ENCODE peak calls at places on chromosomes 7 and 10, in five cellular contexts. One of them, this sample, is unnamed. For H3K4me1, the result is how much of the 10 kb centered on the place peaks cover.

GRCh38 chr7:47967123-47967522 is 12.3 kb downstream of the HUS1 start:
- DNase-seq in HCT116: no peak
- DNase-seq in effector memory CD4-positive, alpha-beta T cell: no peak
- DNase-seq in heart left ventricle: no peak
- DNase-seq in right lobe of liver: no peak
- DNase-seq in this sample: no peak

GRCh38 chr10:76839276-76839675 is 798.3 kb downstream of the KCNMA1 start:
- DNase-seq in HCT116: no peak
- DNase-seq in effector memory CD4-positive, alpha-beta T cell: no peak
- DNase-seq in heart left ventricle: no peak
- DNase-seq in right lobe of liver: no peak
- DNase-seq in this sample: no peak

GRCh38 chr10:129472696-129473555 is 5.9 kb downstream of the MGMT start:
- DNase-seq in HCT116: no peak
- DNase-seq in effector memory CD4-positive, alpha-beta T cell: no peak
- DNase-seq in heart left ventricle: no peak
- DNase-seq in right lobe of liver: no peak
- DNase-seq in this sample: no peak

GRCh38 chr10:79490400-79491081 is 21.8 kb upstream of the EIF5AL1 start:
- DNase-seq in HCT116: no peak
- DNase-seq in effector memory CD4-positive, alpha-beta T cell: no peak
- DNase-seq in heart left ventricle: peak
- DNase-seq in right lobe of liver: no peak
- DNase-seq in this sample: no peak

GRCh38 chr7:54349259-54349658 is 192.9 kb upstream of the VSTM2A start:
- DNase-seq in HCT116: no peak
- DNase-seq in effector memory CD4-positive, alpha-beta T cell: no peak
- DNase-seq in heart left ventricle: no peak
- DNase-seq in right lobe of liver: no peak
- DNase-seq in this sample: no peak

GRCh38 chr10:26593896-26594295 is 103.6 kb upstream of the PDSS1 start:
- DNase-seq in HCT116: no peak
- DNase-seq in effector memory CD4-positive, alpha-beta T cell: no peak
- DNase-seq in heart left ventricle: no peak
- DNase-seq in right lobe of liver: no peak
- DNase-seq in this sample: no peak

GRCh38 chr7:25894902-25895791 is 256.9 kb upstream of the NFE2L3 start:
- DNase-seq in HCT116: peak
- DNase-seq in effector memory CD4-positive, alpha-beta T cell: peak
- DNase-seq in heart left ventricle: peak
- DNase-seq in right lobe of liver: peak
- DNase-seq in this sample: peak

GRCh38 chr10:44978570-44979280 is at the start of gene DEPP1:
- DNase-seq in HCT116: peak
- DNase-seq in effector memory CD4-positive, alpha-beta T cell: no peak
- DNase-seq in heart left ventricle: peak
- DNase-seq in right lobe of liver: peak
- DNase-seq in this sample: peak

GRCh38 chr7:964401-965231 is 10.1 kb upstream of the ADAP1 start:
- DNase-seq in HCT116: no peak
- DNase-seq in effector memory CD4-positive, alpha-beta T cell: no peak
- DNase-seq in heart left ventricle: peak
- DNase-seq in right lobe of liver: peak
- DNase-seq in this sample: peak

GRCh38 chr7:74403521-74404387 is 50.0 kb upstream of the GTF2IRD1 start:
- DNase-seq in HCT116: no peak
- DNase-seq in effector memory CD4-positive, alpha-beta T cell: no peak
- DNase-seq in heart left ventricle: no peak
- DNase-seq in right lobe of liver: no peak
- DNase-seq in this sample: no peak

GRCh38 chr10:79929409-79929904 is 19.4 kb downstream of the SFTPD start:
- DNase-seq in HCT116: peak
- DNase-seq in effector memory CD4-positive, alpha-beta T cell: peak
- DNase-seq in heart left ventricle: peak
- DNase-seq in right lobe of liver: peak
- DNase-seq in this sample: no peak

GRCh38 chr7:156823441-156823840 is 69.5 kb downstream of the LMBR1 start:
- DNase-seq in HCT116: no peak
- DNase-seq in effector memory CD4-positive, alpha-beta T cell: no peak
- DNase-seq in heart left ventricle: no peak
- DNase-seq in right lobe of liver: no peak
- DNase-seq in this sample: no peak

GRCh38 chr10:110923856-110924493 is 4.6 kb downstream of the SHOC2 start:
- DNase-seq in HCT116: no peak
- DNase-seq in effector memory CD4-positive, alpha-beta T cell: no peak
- DNase-seq in heart left ventricle: no peak
- DNase-seq in right lobe of liver: no peak
- DNase-seq in this sample: no peak
- H3K4me1 ChIP-seq in HCT116: under half
- H3K4me1 ChIP-seq in effector memory CD4-positive, alpha-beta T cell: under half
- H3K4me1 ChIP-seq in heart left ventricle: under half
- H3K4me1 ChIP-seq in right lobe of liver: under half
- H3K4me1 ChIP-seq in this sample: under half

GRCh38 chr7:28684729-28685211 is 272.5 kb downstream of the CREB5 start:
- DNase-seq in HCT116: no peak
- DNase-seq in effector memory CD4-positive, alpha-beta T cell: no peak
- DNase-seq in heart left ventricle: no peak
- DNase-seq in right lobe of liver: no peak
- DNase-seq in this sample: no peak
- H3K27ac ChIP-seq in HCT116: no peak
- H3K27ac ChIP-seq in effector memory CD4-positive, alpha-beta T cell: no peak
- H3K27ac ChIP-seq in heart left ventricle: no peak
- H3K27ac ChIP-seq in right lobe of liver: peak
- H3K27ac ChIP-seq in this sample: peak

GRCh38 chr10:59877191-59877671 is 29.1 kb downstream of the CCDC6 start:
- DNase-seq in HCT116: no peak
- DNase-seq in effector memory CD4-positive, alpha-beta T cell: no peak
- DNase-seq in heart left ventricle: no peak
- DNase-seq in right lobe of liver: no peak
- DNase-seq in this sample: no peak
- H3K4me1 ChIP-seq in HCT116: under half
- H3K4me1 ChIP-seq in effector memory CD4-positive, alpha-beta T cell: under half
- H3K4me1 ChIP-seq in heart left ventricle: under half
- H3K4me1 ChIP-seq in right lobe of liver: under half
- H3K4me1 ChIP-seq in this sample: under half

GRCh38 chr7:116715087-116715486 is 43.1 kb downstream of the MET start:
- DNase-seq in HCT116: no peak
- DNase-seq in effector memory CD4-positive, alpha-beta T cell: no peak
- DNase-seq in heart left ventricle: no peak
- DNase-seq in right lobe of liver: no peak
- DNase-seq in this sample: no peak

GRCh38 chr7:116713918-116714317 is 41.9 kb downstream of the MET start:
- DNase-seq in HCT116: no peak
- DNase-seq in effector memory CD4-positive, alpha-beta T cell: no peak
- DNase-seq in heart left ventricle: no peak
- DNase-seq in right lobe of liver: no peak
- DNase-seq in this sample: no peak

GRCh38 chr7:116713500-116713899 is 41.5 kb downstream of the MET start:
- DNase-seq in HCT116: no peak
- DNase-seq in effector memory CD4-positive, alpha-beta T cell: no peak
- DNase-seq in heart left ventricle: no peak
- DNase-seq in right lobe of liver: no peak
- DNase-seq in this sample: no peak

GRCh38 chr7:116711790-116712189 is 39.8 kb downstream of the MET start:
- DNase-seq in HCT116: no peak
- DNase-seq in effector memory CD4-positive, alpha-beta T cell: no peak
- DNase-seq in heart left ventricle: no peak
- DNase-seq in right lobe of liver: no peak
- DNase-seq in this sample: no peak

GRCh38 chr7:116717137-116717536 is 45.1 kb downstream of the MET start:
- DNase-seq in HCT116: no peak
- DNase-seq in effector memory CD4-positive, alpha-beta T cell: no peak
- DNase-seq in heart left ventricle: no peak
- DNase-seq in right lobe of liver: no peak
- DNase-seq in this sample: no peak
- H3K27ac ChIP-seq in HCT116: peak
- H3K27ac ChIP-seq in effector memory CD4-positive, alpha-beta T cell: no peak
- H3K27ac ChIP-seq in heart left ventricle: no peak
- H3K27ac ChIP-seq in right lobe of liver: no peak
- H3K27ac ChIP-seq in this sample: no peak

GRCh38 chr7:27185013-27185707 is at the start of gene HOXA11:
- DNase-seq in HCT116: no peak
- DNase-seq in effector memory CD4-positive, alpha-beta T cell: no peak
- DNase-seq in heart left ventricle: no peak
- DNase-seq in right lobe of liver: no peak
- DNase-seq in this sample: peak

GRCh38 chr7:27187158-27187701 is 2.2 kb upstream of the HOXA11 start:
- DNase-seq in HCT116: no peak
- DNase-seq in effector memory CD4-positive, alpha-beta T cell: no peak
- DNase-seq in heart left ventricle: no peak
- DNase-seq in right lobe of liver: no peak
- DNase-seq in this sample: no peak

GRCh38 chr7:27186450-27187157 is 1.6 kb upstream of the HOXA11 start:
- DNase-seq in HCT116: no peak
- DNase-seq in effector memory CD4-positive, alpha-beta T cell: no peak
- DNase-seq in heart left ventricle: no peak
- DNase-seq in right lobe of liver: no peak
- DNase-seq in this sample: peak

GRCh38 chr7:27184342-27185012 is 555 bp downstream of the HOXA11 start:
- DNase-seq in HCT116: no peak
- DNase-seq in effector memory CD4-positive, alpha-beta T cell: no peak
- DNase-seq in heart left ventricle: no peak
- DNase-seq in right lobe of liver: no peak
- DNase-seq in this sample: no peak

DNA sequence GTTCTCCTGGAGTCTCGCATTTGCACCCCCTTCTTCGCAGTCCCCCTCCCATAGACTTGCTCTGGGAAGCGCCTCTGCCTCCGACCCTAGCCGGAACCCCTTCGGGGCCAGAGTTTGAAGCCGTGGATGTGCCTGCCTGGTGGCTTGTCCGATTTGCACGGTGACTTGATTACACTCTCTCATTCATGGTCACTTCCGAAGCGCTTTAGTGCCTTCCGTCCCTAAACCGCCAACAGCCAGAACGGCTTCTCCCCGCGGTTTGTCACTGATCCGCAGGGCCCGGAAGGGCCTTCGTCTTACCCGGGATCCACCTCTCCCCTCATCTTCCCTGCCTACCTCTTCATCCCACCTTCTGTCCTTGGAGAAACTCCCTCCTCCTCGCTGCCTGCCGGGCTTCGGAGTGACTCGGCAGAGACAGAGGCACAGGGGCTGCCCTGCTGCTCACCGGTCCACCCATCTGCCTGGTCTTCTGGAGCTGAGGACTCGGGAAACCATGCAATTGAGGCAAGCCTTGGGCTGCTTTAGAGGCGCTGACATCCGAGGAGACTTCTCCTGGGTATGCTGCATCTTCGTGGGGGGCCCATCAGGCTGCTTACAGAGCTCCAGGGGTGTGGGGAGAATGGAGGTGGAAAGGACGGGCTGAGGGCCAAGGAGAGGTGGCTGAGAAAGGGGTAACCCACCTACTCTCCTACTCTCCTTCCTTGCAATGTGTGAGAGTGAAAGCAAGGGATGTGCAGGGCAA is 847 bp upstream of the HOXA11 start:
- DNase-seq in HCT116: no peak
- DNase-seq in effector memory CD4-positive, alpha-beta T cell: no peak
- DNase-seq in heart left ventricle: no peak
- DNase-seq in right lobe of liver: no peak
- DNase-seq in this sample: peak
- H3K4me1 ChIP-seq in HCT116: under half
- H3K4me1 ChIP-seq in effector memory CD4-positive, alpha-beta T cell: half or more
- H3K4me1 ChIP-seq in heart left ventricle: under half
- H3K4me1 ChIP-seq in right lobe of liver: under half
- H3K4me1 ChIP-seq in this sample: under half

DNA sequence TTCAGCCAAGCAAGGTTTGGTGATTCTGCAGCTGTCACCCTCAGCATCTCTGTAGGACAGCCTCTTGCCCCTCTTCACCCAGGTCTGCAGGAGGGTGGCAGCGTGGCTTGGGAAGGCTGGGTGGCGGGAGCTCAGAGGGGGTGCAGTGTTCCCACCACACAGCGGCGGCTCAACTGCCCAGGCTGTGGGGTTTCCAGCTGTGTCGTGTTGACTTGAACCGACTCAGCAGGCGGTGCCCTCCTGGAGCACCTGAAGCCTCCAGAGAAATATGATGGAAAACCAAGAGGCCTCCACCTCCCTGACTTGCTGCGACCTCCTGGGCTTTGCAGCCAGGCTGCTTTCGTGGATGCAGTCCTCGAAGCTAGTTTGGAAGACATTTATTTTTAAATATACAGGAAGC is 68.0 kb upstream of the KLF6 start:
- DNase-seq in HCT116: no peak
- DNase-seq in effector memory CD4-positive, alpha-beta T cell: no peak
- DNase-seq in heart left ventricle: no peak
- DNase-seq in right lobe of liver: no peak
- DNase-seq in this sample: no peak
- H3K27ac ChIP-seq in HCT116: peak
- H3K27ac ChIP-seq in effector memory CD4-positive, alpha-beta T cell: peak
- H3K27ac ChIP-seq in heart left ventricle: no peak
- H3K27ac ChIP-seq in right lobe of liver: peak
- H3K27ac ChIP-seq in this sample: peak

GRCh38 chr7:7653568-7654187 is 13.1 kb downstream of the UMAD1 start:
- DNase-seq in HCT116: peak
- DNase-seq in effector memory CD4-positive, alpha-beta T cell: no peak
- DNase-seq in heart left ventricle: no peak
- DNase-seq in right lobe of liver: no peak
- DNase-seq in this sample: no peak
- H3K4me1 ChIP-seq in HCT116: under half
- H3K4me1 ChIP-seq in effector memory CD4-positive, alpha-beta T cell: under half
- H3K4me1 ChIP-seq in heart left ventricle: under half
- H3K4me1 ChIP-seq in right lobe of liver: under half
- H3K4me1 ChIP-seq in this sample: under half

DNA sequence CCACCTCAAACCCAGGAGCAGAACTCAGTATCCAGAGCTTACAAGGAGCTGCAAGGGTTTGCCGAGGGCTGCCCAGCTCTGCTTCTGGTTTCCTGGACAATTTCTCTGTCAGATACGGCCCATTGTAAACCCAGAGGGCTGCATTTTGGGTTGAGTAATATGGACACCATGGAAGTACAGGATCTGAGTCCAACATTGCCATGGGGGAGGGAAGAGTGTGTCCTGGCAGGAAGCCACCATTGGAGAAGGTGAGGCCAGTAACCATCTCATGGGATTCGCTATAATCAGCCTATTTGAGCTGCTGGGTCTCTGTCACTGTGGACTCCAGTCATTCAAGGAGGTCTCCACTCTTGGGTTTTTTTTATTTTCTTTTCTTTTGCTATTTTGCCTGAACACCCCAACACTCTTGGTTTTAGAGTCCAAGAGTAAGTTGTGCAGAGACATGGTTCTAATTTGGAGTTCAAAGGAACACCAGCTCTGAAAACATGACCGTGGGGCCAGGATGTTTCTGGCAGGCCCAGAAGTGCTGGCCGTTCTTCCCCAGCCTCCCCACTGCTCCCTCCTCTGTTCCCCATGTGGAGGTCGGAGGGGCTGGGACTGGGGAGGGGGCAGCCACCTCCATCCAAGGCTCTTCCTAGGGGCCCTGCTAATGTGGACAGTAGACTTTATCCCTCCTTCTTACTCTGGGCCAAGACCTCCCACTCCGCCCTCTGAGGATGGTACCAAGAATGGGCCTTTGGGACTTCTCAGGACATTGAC is 46.2 kb downstream of the CHST3 start:
- DNase-seq in HCT116: no peak
- DNase-seq in effector memory CD4-positive, alpha-beta T cell: no peak
- DNase-seq in heart left ventricle: no peak
- DNase-seq in right lobe of liver: no peak
- DNase-seq in this sample: no peak
- H3K27ac ChIP-seq in HCT116: no peak
- H3K27ac ChIP-seq in effector memory CD4-positive, alpha-beta T cell: no peak
- H3K27ac ChIP-seq in heart left ventricle: peak
- H3K27ac ChIP-seq in right lobe of liver: no peak
- H3K27ac ChIP-seq in this sample: peak